ENCODE peak calls at places on chromosomes 6 and 20, in ten cellular contexts. G is H1, O is HCT116, I is GM23338, N is Panc1, E is transverse colon, X is breast epithelium, F is HepG2, D is sigmoid colon, C is vagina. K is an unnamed sample.

GRCh38 chr6:149318581-149319286 is 1.2 kb downstream of the TAB2 start:
- DNase-seq in G (no peak), O (no peak), I (peak; percentile 37), N (no peak), E (peak; percentile 24), X (no peak), F (peak; percentile 21), D (no peak), C (no peak), K (no peak)

GRCh38 chr20:48242623-48243022 is 457.3 kb upstream of the SULF2 start:
- DNase-seq in G (no peak), O (no peak), I (no peak), N (no peak), E (no peak), X (no peak), F (no peak), D (peak; percentile 12), C (no peak), K (no peak)

GRCh38 chr20:49672109-49672681 is 41.5 kb downstream of the B4GALT5 start:
- DNase-seq in G (no peak), O (no peak), I (no peak), N (no peak), E (no peak), X (no peak), F (no peak), D (no peak), C (no peak), K (no peak)

GRCh38 chr20:58023346-58023745 is 205.1 kb downstream of the ANKRD60 start:
- DNase-seq in G (no peak), O (no peak), I (no peak), N (no peak), E (no peak), X (no peak), F (no peak), D (no peak), C (no peak), K (no peak)

GRCh38 chr6:42022755-42023384 is 27.5 kb upstream of the TAF8 start:
- DNase-seq in G (no peak), O (no peak), I (no peak), N (no peak), E (no peak), X (no peak), F (no peak), D (no peak), C (no peak), K (no peak)

GRCh38 chr20:49636447-49636846 is 68.5 kb upstream of the PTGIS start:
- DNase-seq in G (no peak), O (no peak), I (no peak), N (no peak), E (no peak), X (no peak), F (no peak), D (peak; percentile 79), C (no peak), K (peak; percentile 35)

GRCh38 chr20:41081276-41081814 is 52.7 kb downstream of the TOP1 start:
- DNase-seq in G (no peak), O (no peak), I (no peak), N (no peak), E (no peak), X (no peak), F (no peak), D (no peak), C (no peak), K (no peak)

GRCh38 chr6:127641905-127642304 is 64.9 kb downstream of the C6orf58 start:
- DNase-seq in G (peak; percentile 52), O (peak; percentile 24), I (peak; percentile 81), N (peak; percentile 28), E (no peak), X (no peak), F (peak; percentile 26), D (no peak), C (no peak), K (no peak)

GRCh38 chr6:14925627-14926026 is 320.2 kb upstream of the JARID2 start:
- DNase-seq in G (no peak), O (no peak), I (no peak), N (no peak), E (no peak), X (no peak), F (no peak), D (no peak), C (no peak), K (no peak)

GRCh38 chr20:59253325-59253724 is 47.1 kb upstream of the EDN3 start:
- DNase-seq in G (no peak), O (no peak), I (no peak), N (no peak), E (no peak), X (no peak), F (no peak), D (no peak), C (no peak), K (no peak)

GRCh38 chr6:48111575-48111974 is 578 bp upstream of the PTCHD4 start:
- DNase-seq in G (no peak), O (no peak), I (peak; percentile 16), N (no peak), E (no peak), X (no peak), F (no peak), D (no peak), C (no peak), K (no peak)

DNA sequence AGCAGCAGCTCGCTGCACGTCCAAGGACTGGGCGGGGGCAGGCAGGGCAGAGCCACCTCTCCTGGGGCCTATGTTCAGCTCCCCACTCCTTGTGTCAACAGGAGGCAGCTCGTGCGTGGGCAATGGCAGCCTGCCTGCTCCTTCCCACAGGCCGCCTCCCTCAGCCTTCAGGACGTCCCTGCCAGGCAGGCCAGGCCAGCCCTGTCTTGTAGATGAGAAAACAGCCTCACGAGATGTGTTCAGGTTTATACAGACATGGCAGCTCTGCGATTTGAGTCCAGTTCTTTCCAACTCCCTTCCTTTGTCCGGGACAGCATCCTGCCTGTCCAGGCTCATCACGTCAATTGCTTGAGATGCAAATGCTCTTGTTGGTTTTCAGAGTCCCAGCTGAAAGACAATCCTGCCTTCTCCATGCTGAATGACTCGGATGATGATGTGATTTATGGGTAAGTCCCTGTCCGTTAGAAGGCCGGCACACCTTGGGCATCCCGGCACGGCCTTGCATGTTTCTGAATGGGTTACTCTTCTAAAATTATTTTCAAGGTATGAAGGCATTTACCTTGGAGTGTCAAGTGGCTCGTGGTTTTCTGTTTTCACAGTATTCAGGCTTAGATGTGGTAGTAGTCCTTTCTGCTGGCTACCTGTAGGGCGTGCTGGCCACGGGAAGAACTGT is 13.5 kb downstream of the DYNLT1 start:
- DNase-seq in G (no peak), O (no peak), I (no peak), N (no peak), E (peak; percentile 63), X (peak; percentile 77), F (no peak), D (peak; percentile 78), C (peak; percentile 95), K (peak; percentile 81)
- TF ChIP-seq POLR2AphosphoS5 in G (no peak), O (no peak), I (no peak), N (no peak), E (peak; percentile 10), X (no peak), F (no peak), D (peak; percentile 25), C (peak; percentile 56), K (peak; percentile 53)

GRCh38 chr6:159298840-159299239 is 129.6 kb downstream of the FNDC1 start:
- DNase-seq in G (no peak), O (no peak), I (no peak), N (no peak), E (no peak), X (no peak), F (no peak), D (no peak), C (no peak), K (no peak)
- TF ChIP-seq CTCF in G (no peak), O (peak; percentile 31), I (peak; percentile 16), N (no peak), E (no peak), X (no peak), F (peak; percentile 29), D (no peak), C (no peak), K (no peak)

GRCh38 chr6:57252137-57252536 is 30.0 kb upstream of the RAB23 start:
- DNase-seq in G (no peak), O (no peak), I (no peak), N (no peak), E (no peak), X (no peak), F (no peak), D (no peak), C (no peak), K (no peak)
- H3K27ac ChIP-seq in G (no peak overlapping the region), O (no peak overlapping the region), I (no peak overlapping the region), N (no peak overlapping the region), E (peak overlapping the region; percentile 88), X (no peak overlapping the region), F (no peak overlapping the region), D (peak overlapping the region; percentile 88), C (peak overlapping the region; percentile 86), K (peak overlapping the region; percentile 50)

GRCh38 chr20:38649275-38649891 is 47.8 kb downstream of the ARHGAP40 start:
- DNase-seq in G (peak; percentile 66), O (no peak), I (peak; percentile 78), N (no peak), E (no peak), X (no peak), F (peak; percentile 59), D (no peak), C (no peak), K (no peak)

GRCh38 chr20:38644588-38644987 is 43.0 kb downstream of the ARHGAP40 start:
- DNase-seq in G (no peak), O (no peak), I (no peak), N (no peak), E (no peak), X (no peak), F (no peak), D (no peak), C (no peak), K (no peak)

GRCh38 chr20:38645318-38645717 is 43.7 kb downstream of the ARHGAP40 start:
- DNase-seq in G (no peak), O (no peak), I (no peak), N (no peak), E (no peak), X (no peak), F (no peak), D (no peak), C (no peak), K (no peak)

GRCh38 chr20:38642498-38642897 is 40.9 kb downstream of the ARHGAP40 start:
- DNase-seq in G (no peak), O (no peak), I (no peak), N (no peak), E (no peak), X (no peak), F (no peak), D (no peak), C (no peak), K (no peak)

DNA sequence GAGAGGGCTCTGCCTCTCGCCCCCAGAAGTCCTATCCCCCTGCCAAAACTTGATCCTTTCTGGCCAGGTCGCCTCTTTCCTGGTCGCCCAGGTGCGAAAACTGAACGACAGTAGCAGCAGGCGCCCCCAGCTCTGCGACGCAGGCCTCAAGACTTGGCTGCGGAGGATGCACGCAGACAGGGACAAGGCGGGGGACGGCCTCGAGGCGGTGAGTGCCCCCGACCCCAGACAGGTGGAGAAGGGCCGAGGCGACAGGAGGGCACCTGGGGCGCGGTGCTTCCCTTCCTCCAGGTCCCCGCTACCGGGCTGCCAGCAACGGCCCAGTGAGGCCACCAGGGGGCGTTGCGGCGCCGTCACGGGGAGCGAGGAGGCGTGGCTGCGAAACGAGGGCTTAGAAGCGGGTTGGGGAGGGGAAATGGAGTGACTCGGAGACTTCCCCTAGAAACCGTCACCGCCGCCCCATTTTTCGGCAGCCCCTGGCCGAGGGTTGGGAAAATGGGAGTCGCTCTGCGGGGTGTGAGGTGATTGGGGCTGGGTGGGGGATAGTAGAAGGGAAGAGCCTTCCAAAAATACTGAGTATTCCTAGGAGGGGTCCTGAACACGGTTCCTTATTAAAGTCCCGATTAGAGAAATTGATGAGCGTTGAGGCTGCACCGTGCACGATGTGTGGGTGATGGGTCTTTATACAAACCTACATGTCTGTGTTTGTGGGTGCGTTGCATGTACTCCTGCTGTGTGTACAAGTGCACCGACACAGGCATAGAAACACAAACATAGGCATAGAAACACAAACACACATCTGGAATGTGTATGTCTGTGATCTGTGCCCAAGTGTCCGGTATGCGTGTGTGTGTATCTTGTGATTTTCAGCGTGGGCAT is 44.6 kb downstream of the ARHGAP40 start:
- DNase-seq in G (peak; percentile 98), O (peak; percentile 43), I (peak; percentile 92), N (no peak), E (peak; percentile 81), X (no peak), F (peak; percentile 71), D (peak; percentile 74), C (no peak), K (peak; percentile 83)
- TF ChIP-seq POLR2AphosphoS5 in G (no peak), O (no peak), I (no peak), N (no peak), E (no peak), X (no peak), F (no peak), D (no peak), C (no peak), K (no peak)